ENCODE peak calls at places on chromosomes 13 and 19, in four cellular contexts. W is K562, U is GM12878, V is HepG2. Z is an unnamed sample.

GRCh38 chr13:26216042-26216441 is 6.1 kb downstream of the RNF6 start:
- DNase-seq in W (no peak), U (no peak), V (no peak), Z (no peak)

GRCh38 chr13:98564204-98564603 is 12.7 kb downstream of the STK24 start:
- DNase-seq in W (no peak), U (no peak), V (no peak), Z (no peak)

GRCh38 chr13:106440846-106441245 is 94.6 kb downstream of the EFNB2 start:
- DNase-seq in W (no peak), U (no peak), V (no peak), Z (no peak)

GRCh38 chr13:29887030-29887557 is 36.7 kb upstream of the UBL3 start:
- DNase-seq in W (no peak), U (no peak), V (no peak), Z (no peak)

GRCh38 chr13:83377486-83377885 is 504.8 kb downstream of the SLITRK1 start:
- DNase-seq in W (no peak), U (no peak), V (no peak), Z (no peak)

GRCh38 chr13:28337196-28338045 is 157.5 kb downstream of the FLT1 start:
- DNase-seq in W (no peak), U (no peak), V (no peak), Z (no peak)

GRCh38 chr13:97108535-97108910 is 113.6 kb upstream of the MBNL2 start:
- DNase-seq in W (no peak), U (no peak), V (no peak), Z (no peak)

GRCh38 chr19:35449347-35450043 is 1.4 kb downstream of the FFAR2 start:
- DNase-seq in W (no peak), U (no peak), V (no peak), Z (no peak)

GRCh38 chr13:107807306-107808073 is 407.8 kb downstream of the LIG4 start:
- DNase-seq in W (no peak), U (no peak), V (no peak), Z (no peak)

GRCh38 chr13:29535663-29536655 is 59.5 kb downstream of the SLC7A1 start:
- DNase-seq in W (no peak), U (no peak), V (no peak), Z (no peak)

GRCh38 chr13:95188128-95188527 is 113.1 kb downstream of the ABCC4 start:
- DNase-seq in W (no peak), U (no peak), V (no peak), Z (no peak)

GRCh38 chr19:44303976-44304568 is 753 bp downstream of the ZNF235 start:
- DNase-seq in W (peak; percentile 16), U (no peak), V (no peak), Z (peak; percentile 30)

GRCh38 chr19:2014731-2015610 is 543 bp downstream of the BTBD2 start:
- DNase-seq in W (peak; percentile 87), U (no peak), V (no peak), Z (no peak)

GRCh38 chr19:40398417-40399056 is 8.6 kb upstream of the HIPK4 start:
- DNase-seq in W (peak; percentile 94), U (no peak), V (no peak), Z (peak; percentile 57)

GRCh38 chr13:33758113-33758512 is 59.8 kb upstream of the RFC3 start:
- DNase-seq in W (no peak), U (no peak), V (no peak), Z (no peak)

GRCh38 chr19:44149776-44150175 is 8.4 kb downstream of the ZNF234 start:
- DNase-seq in W (no peak), U (no peak), V (no peak), Z (no peak)

GRCh38 chr13:21674271-21675009 is 3.6 kb downstream of the FGF9 start:
- DNase-seq in W (peak; percentile 38), U (no peak), V (no peak), Z (no peak)

GRCh38 chr13:19864018-19864338 is 529 bp upstream of the ZMYM5 start:
- DNase-seq in W (peak; percentile 65), U (no peak), V (no peak), Z (no peak)

DNA sequence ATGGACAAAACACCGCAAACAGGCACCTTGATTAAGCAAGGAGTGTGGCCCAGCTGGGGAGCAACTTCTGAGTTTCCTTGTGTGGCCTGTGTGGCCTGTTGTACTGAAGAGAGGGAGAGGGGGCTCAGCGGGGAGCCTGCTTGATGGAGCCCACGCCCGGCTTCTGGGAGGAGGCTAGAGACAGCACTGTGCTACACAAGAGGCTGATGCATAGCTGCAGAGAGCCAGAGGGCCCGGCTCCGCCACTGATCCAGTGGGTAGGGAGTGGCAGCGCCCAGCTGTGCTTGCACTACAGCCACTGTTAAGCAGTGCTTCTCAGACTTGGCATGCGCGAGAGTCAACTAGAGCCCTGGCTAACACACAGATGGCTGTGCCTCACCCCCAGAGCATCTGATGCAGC is 19.0 kb downstream of the LYL1 start:
- DNase-seq in W (no peak), U (no peak), V (no peak), Z (no peak)
- TF ChIP-seq CHD4 in W (no peak), U (no peak), V (no peak), Z (no peak)

DNA sequence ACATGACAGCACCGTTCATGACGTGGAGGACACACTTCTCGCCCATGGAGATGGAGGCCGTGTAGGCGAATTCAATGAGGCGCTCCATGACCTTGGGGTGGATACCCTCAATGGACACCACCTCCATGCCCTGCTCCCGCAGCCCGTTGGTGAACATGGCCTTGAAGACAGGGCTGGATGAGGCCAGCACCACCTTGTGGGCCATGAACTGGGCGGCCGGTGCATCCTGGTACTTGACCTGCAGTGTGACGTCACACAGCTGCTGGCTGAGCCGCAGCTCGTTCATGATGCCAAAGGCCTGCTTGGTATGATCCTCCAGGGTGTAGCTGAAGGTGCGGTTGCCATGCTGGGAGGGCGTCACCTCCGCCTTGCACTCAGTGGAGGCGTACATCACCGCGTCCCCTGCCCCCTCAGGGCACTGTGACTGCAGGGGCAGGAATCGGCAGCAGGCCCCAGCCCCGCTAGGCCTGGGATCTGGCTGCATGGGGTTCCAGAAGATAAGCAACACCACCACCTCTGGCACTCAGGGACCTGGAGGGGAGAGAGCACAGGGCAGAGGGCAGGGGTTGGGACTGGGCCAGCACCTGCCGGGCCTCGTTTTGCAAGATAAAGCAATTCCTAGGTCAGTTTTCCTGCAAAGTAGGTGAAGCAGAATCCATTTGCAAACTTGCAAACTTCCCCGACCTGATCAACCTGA is 3.5 kb downstream of the KEAP1 start:
- DNase-seq in W (no peak), U (no peak), V (no peak), Z (no peak)
- TF ChIP-seq CHD4 in W (no peak), U (no peak), V (no peak), Z (no peak)

GRCh38 chr19:38265213-38265861 is 964 bp downstream of the SPINT2 start:
- DNase-seq in W (no peak), U (no peak), V (no peak), Z (peak; percentile 86)
- TF ChIP-seq CHD4 in W (no peak), U (no peak), V (no peak), Z (no peak)

GRCh38 chr19:16066611-16067104 is 9.6 kb upstream of the TPM4 start:
- DNase-seq in W (peak; percentile 63), U (no peak), V (peak; percentile 81), Z (peak; percentile 79)

GRCh38 chr19:16060294-16060693 is 16.0 kb upstream of the TPM4 start:
- DNase-seq in W (no peak), U (no peak), V (no peak), Z (no peak)

GRCh38 chr19:16061943-16062342 is 14.4 kb upstream of the TPM4 start:
- DNase-seq in W (no peak), U (no peak), V (no peak), Z (no peak)

GRCh38 chr19:16064209-16064889 is 11.9 kb upstream of the TPM4 start:
- DNase-seq in W (no peak), U (no peak), V (no peak), Z (no peak)

GRCh38 chr19:16062789-16063188 is 13.5 kb upstream of the TPM4 start:
- DNase-seq in W (peak; percentile 75), U (no peak), V (no peak), Z (no peak)
- TF ChIP-seq CHD4 in W (no peak), U (no peak), V (no peak), Z (no peak)